ENCODE peak calls at places on chromosomes 7 and 10, in four cellular contexts. E is body of pancreas, D is fibroblast of lung, Z is OCI-LY7. P is an unnamed sample.

GRCh38 chr7:73908123-73908611 is 47.2 kb downstream of the TMEM270 start:
- DNase-seq in D (no peak), E (no peak), Z (no peak), P (no peak)

GRCh38 chr10:2921956-2922680 is 145.2 kb upstream of the PFKP start:
- DNase-seq in D (peak; percentile 48), E (no peak), Z (no peak), P (no peak)

GRCh38 chr10:71406878-71407277 is 10.2 kb downstream of the CDH23 start:
- DNase-seq in Z (no peak), D (no peak), E (no peak), P (no peak)

GRCh38 chr10:24541239-24541753 is 182.4 kb downstream of the ARHGAP21 start:
- DNase-seq in E (peak; percentile 15), D (no peak), Z (no peak), P (no peak)

GRCh38 chr10:122338609-122339441 is 35.7 kb upstream of the PLEKHA1 start:
- DNase-seq in Z (no peak), D (no peak), E (no peak), P (no peak)

GRCh38 chr7:95684505-95684904 is 87.8 kb upstream of the DYNC1I1 start:
- DNase-seq in D (no peak), E (no peak), Z (no peak), P (no peak)

GRCh38 chr10:113126506-113127192 is 176.6 kb downstream of the TCF7L2 start:
- DNase-seq in D (peak; percentile 75), E (peak; percentile 65), Z (no peak), P (peak; percentile 28)

GRCh38 chr7:18290223-18290622 is 205.3 kb upstream of the HDAC9 start:
- DNase-seq in Z (no peak), D (peak; percentile 2), E (no peak), P (no peak)

GRCh38 chr7:157250605-157251228 is 86.1 kb upstream of the DNAJB6 start:
- DNase-seq in E (peak; percentile 53), Z (peak; percentile 72), D (peak; percentile 57), P (peak; percentile 65)

GRCh38 chr7:157255201-157255606 is 81.6 kb upstream of the DNAJB6 start:
- DNase-seq in E (no peak), Z (no peak), D (no peak), P (no peak)

GRCh38 chr7:157248659-157249058 is 88.1 kb upstream of the DNAJB6 start:
- DNase-seq in D (no peak), E (no peak), Z (no peak), P (no peak)

GRCh38 chr7:157253850-157254249 is 83.0 kb upstream of the DNAJB6 start:
- DNase-seq in D (no peak), Z (no peak), E (peak; percentile 91), P (no peak)
- TF ChIP-seq CTCF in D (no peak), Z (no peak), E (peak; percentile 47), P (no peak)

GRCh38 chr10:109852718-109853037 is 70.6 kb downstream of the XPNPEP1 start:
- DNase-seq in E (no peak), Z (no peak), D (no peak), P (no peak)
- TF ChIP-seq CTCF in E (no peak), Z (peak; percentile 70), D (no peak), P (no peak)

DNA sequence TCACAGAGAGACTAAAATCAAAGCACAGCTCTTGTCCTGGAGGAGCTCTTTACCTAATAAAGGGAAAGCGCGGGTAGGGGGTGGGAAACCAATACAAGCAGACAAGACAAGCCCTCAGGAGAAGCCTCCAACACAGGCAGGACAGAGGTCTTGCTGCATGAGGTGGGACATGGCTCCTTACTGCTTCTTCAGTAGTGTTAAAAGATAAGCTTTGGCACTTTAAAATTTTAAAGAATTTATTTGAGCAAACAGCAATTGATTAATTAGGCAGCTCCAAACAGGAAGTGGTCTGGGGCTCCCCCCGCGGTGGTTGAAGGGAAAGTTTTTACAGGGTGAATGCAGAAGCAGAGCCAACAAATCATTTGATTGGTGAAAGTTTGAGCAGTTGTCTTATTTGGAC is 50.3 kb upstream of the MACC1 start:
- DNase-seq in Z (no peak), D (no peak), E (no peak), P (no peak)
- TF ChIP-seq CTCF in Z (peak; percentile 48), D (no peak), E (no peak), P (no peak)

DNA sequence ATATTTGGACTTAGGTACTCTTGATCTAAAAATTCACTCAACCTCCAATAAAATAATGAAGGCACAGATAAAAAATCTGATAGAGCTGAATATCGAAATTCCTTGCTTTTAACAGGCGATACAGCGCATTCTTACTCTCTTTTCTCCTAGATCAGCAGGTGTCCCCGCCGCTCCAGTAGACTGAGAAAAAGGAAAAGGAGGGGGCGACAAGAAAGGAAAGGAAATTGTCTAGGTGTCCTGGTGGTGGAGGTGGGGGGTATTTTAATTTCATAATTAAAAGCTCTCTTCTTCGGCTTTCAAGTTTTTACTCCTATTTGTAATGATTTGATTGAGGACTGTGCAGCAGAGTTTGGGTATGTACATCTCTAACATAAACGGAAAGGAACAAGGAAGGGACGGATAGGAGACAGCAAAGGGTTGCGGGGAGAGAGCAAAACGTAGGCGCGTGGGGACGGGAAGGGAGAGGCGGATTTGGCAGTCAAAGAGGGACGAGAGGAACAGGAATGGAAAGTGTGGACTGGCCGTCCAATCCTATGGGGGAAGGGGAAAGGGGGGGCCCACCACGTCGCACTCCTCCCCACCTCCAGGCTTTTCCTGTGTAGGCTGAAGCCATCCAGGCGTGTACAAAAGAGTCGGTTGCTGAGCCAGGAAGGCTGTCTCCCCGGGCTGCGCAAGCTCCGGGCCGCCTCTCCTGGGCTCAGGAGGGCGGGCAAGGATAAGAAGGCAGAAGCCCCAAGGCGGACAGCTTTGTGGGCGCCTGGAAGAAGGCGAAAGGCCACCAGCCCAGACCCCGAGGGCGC is 875 bp upstream of the HECTD2 start:
- DNase-seq in Z (peak; percentile 2), E (peak; percentile 90), D (peak; percentile 94), P (peak; percentile 32)
- TF ChIP-seq CTCF in Z (no peak), E (peak; percentile 1), D (no peak), P (no peak)

DNA sequence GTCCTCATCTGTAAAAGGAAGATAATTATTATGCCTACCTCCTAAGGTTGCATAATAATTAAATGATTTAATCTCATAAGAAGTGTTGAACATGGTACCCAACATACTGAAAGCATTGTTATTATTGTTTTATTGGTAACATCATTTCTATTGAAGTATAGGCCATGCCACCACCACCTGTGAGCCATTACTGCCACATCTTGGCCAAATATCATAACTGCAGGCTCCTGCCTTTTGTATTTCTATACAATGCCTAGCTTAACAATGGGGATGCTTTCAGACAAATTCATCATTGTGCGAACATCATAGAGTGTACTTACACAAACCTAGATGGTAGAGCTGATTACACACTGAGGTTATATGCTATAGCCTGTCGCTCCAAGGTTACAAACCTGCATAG is 61.1 kb upstream of the NPSR1 start:
- DNase-seq in Z (no peak), D (no peak), E (no peak), P (no peak)
- TF ChIP-seq CTCF in Z (peak; percentile 71), D (no peak), E (no peak), P (peak; percentile 34)

GRCh38 chr10:73860050-73860491 is 14.3 kb downstream of the CAMK2G start:
- DNase-seq in E (no peak), D (no peak), Z (no peak), P (no peak)

GRCh38 chr10:73857446-73857845 is 16.9 kb downstream of the CAMK2G start:
- DNase-seq in D (peak; percentile 80), E (no peak), Z (no peak), P (peak; percentile 71)

GRCh38 chr10:73858750-73859439 is 15.5 kb downstream of the CAMK2G start:
- DNase-seq in E (no peak), Z (peak; percentile 23), D (no peak), P (no peak)

GRCh38 chr10:73858013-73858708 is 16.2 kb downstream of the CAMK2G start:
- DNase-seq in E (no peak), Z (no peak), D (peak; percentile 28), P (no peak)

GRCh38 chr10:73859441-73860049 is 14.8 kb downstream of the CAMK2G start:
- DNase-seq in D (no peak), Z (no peak), E (no peak), P (no peak)
- TF ChIP-seq CTCF in D (no peak), Z (no peak), E (no peak), P (no peak)

GRCh38 chr7:108071551-108071950 is 58.6 kb downstream of the LAMB4 start:
- DNase-seq in D (no peak), Z (no peak), E (no peak), P (no peak)

GRCh38 chr7:108063520-108063933 is 60.6 kb upstream of the LAMB1 start:
- DNase-seq in Z (no peak), D (no peak), E (peak; percentile 42), P (peak; percentile 17)

GRCh38 chr7:108066486-108066885 is 63.5 kb upstream of the LAMB1 start:
- DNase-seq in E (no peak), D (no peak), Z (no peak), P (no peak)

GRCh38 chr7:108072116-108072515 is 58.0 kb downstream of the LAMB4 start:
- DNase-seq in Z (no peak), E (no peak), D (no peak), P (no peak)

GRCh38 chr7:108067844-108068243 is 62.3 kb downstream of the LAMB4 start:
- DNase-seq in Z (no peak), E (no peak), D (no peak), P (no peak)
- TF ChIP-seq CTCF in Z (no peak), E (no peak), D (no peak), P (no peak)

GRCh38 chr7:98733036-98733435 is 116.0 kb downstream of the NPTX2 start:
- DNase-seq in Z (peak; percentile 71), D (peak; percentile 7), E (no peak), P (peak; percentile 70)
- TF ChIP-seq CTCF in Z (peak; percentile 92), D (peak; percentile 33), E (no peak), P (peak; percentile 42)

P was measured in GM10248.